ENCODE peak calls at places on chromosome 1, in seven cellular contexts. W is AG09319; U is NT2/D1; D is KBM-7; X is stimulated activated CD8-positive, alpha-beta memory T cell treated with anti-CD3 and anti-CD28 coated beads, Interleukin-15, amount 100 ng/mL, for 24 hours; R is NCI-H1092 treated with DMSO at 0.1 percent for 48 hours; E is NCI-H1436. Q is an unnamed sample.

GRCh38 chr1:27966402-27967105 is 6.8 kb downstream of the XKR8 start:
- DNase-seq in U (no peak), R (no peak), E (no peak), X (no peak), W (no peak), D (no peak), Q (no peak)

GRCh38 chr1:156664046-156664948 is 12.9 kb downstream of the NES start:
- DNase-seq in X (no peak), U (no peak), D (no peak), E (no peak), W (no peak), R (no peak), Q (peak)

GRCh38 chr1:167791281-167792209 is 69.8 kb downstream of the MPZL1 start:
- DNase-seq in X (no peak), D (peak), U (no peak), W (peak), E (no peak), R (no peak), Q (peak)

GRCh38 chr1:228163004-228163753 is 2.4 kb upstream of the IBA57 start:
- DNase-seq in U (no peak), X (no peak), E (no peak), R (no peak), W (no peak), D (no peak), Q (peak)

GRCh38 chr1:151653397-151653796 is 41.5 kb downstream of the SNX27 start:
- DNase-seq in X (no peak), W (peak), E (no peak), U (no peak), R (no peak), D (peak), Q (no peak)

GRCh38 chr1:147273409-147274307 is 31.2 kb downstream of the CHD1L start:
- DNase-seq in E (peak), X (no peak), W (peak), U (peak), R (peak), D (peak), Q (peak)

GRCh38 chr1:25619101-25619890 is 2.7 kb downstream of the MAN1C1 start:
- DNase-seq in R (peak), W (no peak), U (peak), E (peak), D (peak), X (no peak), Q (peak)

GRCh38 chr1:13793088-13793730 is 93.2 kb downstream of the PRDM2 start:
- DNase-seq in U (no peak), X (no peak), D (no peak), W (no peak), E (no peak), R (no peak), Q (no peak)

GRCh38 chr1:107547363-107548155 is 406.7 kb downstream of the NTNG1 start:
- DNase-seq in W (no peak), U (no peak), D (no peak), R (no peak), E (no peak), X (no peak), Q (no peak)

GRCh38 chr1:202305168-202305567 is 36.6 kb downstream of the UBE2T start:
- DNase-seq in R (no peak), X (no peak), W (no peak), D (no peak), E (no peak), U (no peak), Q (no peak)

GRCh38 chr1:159196543-159196942 is 8.1 kb upstream of the ACKR1 start:
- DNase-seq in W (no peak), U (no peak), X (no peak), R (no peak), D (no peak), E (no peak), Q (no peak)

GRCh38 chr1:37704966-37705365 is 12.7 kb downstream of the CDCA8 start:
- DNase-seq in E (no peak), X (no peak), W (peak), U (no peak), D (no peak), R (no peak), Q (no peak)

GRCh38 chr1:221759436-221759835 is 17.5 kb upstream of the DUSP10 start:
- DNase-seq in R (no peak), D (no peak), X (no peak), U (no peak), E (no peak), W (no peak), Q (no peak)

GRCh38 chr1:72670902-72671301 is 388.6 kb upstream of the NEGR1 start:
- DNase-seq in E (peak), D (no peak), U (peak), W (no peak), R (no peak), X (no peak), Q (no peak)

GRCh38 chr1:117339866-117340357 is 27.3 kb upstream of the MAN1A2 start:
- DNase-seq in X (no peak), E (no peak), D (peak), W (peak), R (no peak), U (no peak), Q (peak)

Q was measured in left kidney.